ENCODE peak calls at places on chromosomes 16 and 17, in seven cellular contexts. R is lung; A is epithelial cell of prostate; Z is right lobe of liver; P is IMR-90; J is HepG2; K is CD8-positive, alpha-beta T cell. T is an unnamed sample.

GRCh38 chr16:1379863-1380174 is 28.1 kb downstream of the GNPTG start:
- DNase-seq in R (no peak), A (no peak), Z (no peak), P (no peak), J (peak; percentile 32), K (no peak), T (no peak)

GRCh38 chr16:53198933-53199332 is 144.1 kb downstream of the CHD9 start:
- DNase-seq in R (no peak), A (no peak), Z (no peak), P (no peak), J (no peak), K (no peak), T (no peak)

GRCh38 chr16:81697321-81697885 is 81.7 kb upstream of the PLCG2 start:
- DNase-seq in R (no peak), A (no peak), Z (peak; percentile 68), P (peak; percentile 54), J (peak; percentile 45), K (peak; percentile 45), T (peak; percentile 51)

GRCh38 chr17:21058098-21058893 is 15.5 kb upstream of the USP22 start:
- DNase-seq in R (no peak), A (no peak), Z (no peak), P (peak; percentile 45), J (no peak), K (no peak), T (no peak)

GRCh38 chr17:44758414-44759095 is at the start of gene ADAM11:
- DNase-seq in R (no peak), A (no peak), Z (no peak), P (no peak), J (no peak), K (no peak), T (no peak)

GRCh38 chr16:79055251-79055972 is 545.1 kb downstream of the MAF start:
- DNase-seq in R (no peak), A (no peak), Z (no peak), P (no peak), J (no peak), K (no peak), T (no peak)

GRCh38 chr17:64682261-64683181 is 20.4 kb upstream of the SMURF2 start:
- DNase-seq in R (no peak), A (no peak), Z (no peak), P (peak; percentile 95), J (no peak), K (no peak), T (no peak)

GRCh38 chr16:83967838-83968482 is at the start of gene NECAB2:
- DNase-seq in R (no peak), A (no peak), Z (no peak), P (peak; percentile 8), J (no peak), K (no peak), T (no peak)

GRCh38 chr16:2673066-2673999 is 9.0 kb upstream of the KCTD5 start:
- DNase-seq in R (peak; percentile 95), A (peak; percentile 66), Z (peak; percentile 98), P (peak; percentile 87), J (peak; percentile 86), K (peak; percentile 91), T (peak; percentile 94)

GRCh38 chr17:5020502-5021023 is 14.7 kb downstream of the SLC52A1 start:
- DNase-seq in R (no peak), A (no peak), Z (no peak), P (no peak), J (no peak), K (no peak), T (no peak)

GRCh38 chr17:2975469-2975958 is 87.9 kb downstream of the OR1D5 start:
- DNase-seq in R (no peak), A (no peak), Z (no peak), P (no peak), J (peak; percentile 87), K (no peak), T (no peak)

GRCh38 chr16:7218936-7219335 is 113.7 kb upstream of the RBFOX1 start:
- DNase-seq in R (no peak), A (no peak), Z (no peak), P (no peak), J (no peak), K (no peak), T (no peak)

GRCh38 chr17:53630115-53630514 is 192.6 kb upstream of the KIF2B start:
- DNase-seq in R (no peak), A (no peak), Z (no peak), P (no peak), J (no peak), K (no peak), T (no peak)

GRCh38 chr17:5898406-5898805 is 171.8 kb upstream of the WSCD1 start:
- DNase-seq in R (no peak), A (no peak), Z (no peak), P (no peak), J (no peak), K (no peak), T (no peak)

GRCh38 chr17:21689604-21690003 is 2.7 kb upstream of the KCNJ18 start:
- DNase-seq in R (peak; percentile 49), A (no peak), Z (no peak), P (peak; percentile 72), J (no peak), K (no peak), T (no peak)

GRCh38 chr16:2810651-2811050 is 6.4 kb upstream of the PRSS21 start:
- DNase-seq in R (no peak), A (no peak), Z (no peak), P (no peak), J (no peak), K (no peak), T (no peak)

GRCh38 chr17:46841561-46842379 is 9.6 kb upstream of the WNT9B start:
- DNase-seq in R (no peak), A (no peak), Z (no peak), P (no peak), J (no peak), K (no peak), T (no peak)

GRCh38 chr17:19800571-19800970 is 52.5 kb upstream of the ALDH3A1 start:
- DNase-seq in R (no peak), A (no peak), Z (no peak), P (no peak), J (no peak), K (no peak), T (no peak)

GRCh38 chr16:59067207-59067606 is 333.1 kb upstream of the GOT2 start:
- DNase-seq in R (no peak), A (no peak), Z (no peak), P (peak; percentile 13), J (no peak), K (no peak), T (peak; percentile 19)

GRCh38 chr16:11259288-11259621 is 3.3 kb upstream of the SOCS1 start:
- DNase-seq in R (no peak), A (no peak), Z (no peak), P (no peak), J (no peak), K (no peak), T (no peak)
- H3K27ac ChIP-seq in R (peak overlapping the region; percentile 8), A (no peak overlapping the region), Z (peak overlapping the region; percentile 89), P (no peak overlapping the region), J (peak overlapping the region; percentile 41), K (no peak overlapping the region), T (peak overlapping the region; percentile 54)

GRCh38 chr17:48054238-48055185 is 6.4 kb downstream of the NFE2L1 start:
- DNase-seq in R (peak; percentile 67), A (peak; percentile 79), Z (peak; percentile 74), P (peak; percentile 60), J (no peak), K (no peak), T (peak; percentile 52)
- H3K27ac ChIP-seq in R (peak overlapping the region; percentile 72), A (peak overlapping the region; percentile 96), Z (peak overlapping the region; percentile 96), P (peak overlapping the region; percentile 11), J (no peak overlapping the region), K (no peak overlapping the region), T (peak overlapping the region; percentile 69)

GRCh38 chr16:55179858-55180585 is 144.0 kb upstream of the IRX6 start:
- DNase-seq in R (peak; percentile 80), A (no peak), Z (no peak), P (no peak), J (no peak), K (no peak), T (no peak)
- H3K27ac ChIP-seq in R (no peak overlapping the region), A (no peak overlapping the region), Z (no peak overlapping the region), P (no peak overlapping the region), J (no peak overlapping the region), K (no peak overlapping the region), T (no peak overlapping the region)

GRCh38 chr16:27551046-27551445 is 1.1 kb downstream of the KATNIP start:
- DNase-seq in R (no peak), A (no peak), Z (no peak), P (no peak), J (no peak), K (no peak), T (no peak)
- H3K27ac ChIP-seq in R (no peak overlapping the region), A (no peak overlapping the region), Z (no peak overlapping the region), P (no peak overlapping the region), J (peak overlapping the region; percentile 64), K (no peak overlapping the region), T (no peak overlapping the region)

DNA sequence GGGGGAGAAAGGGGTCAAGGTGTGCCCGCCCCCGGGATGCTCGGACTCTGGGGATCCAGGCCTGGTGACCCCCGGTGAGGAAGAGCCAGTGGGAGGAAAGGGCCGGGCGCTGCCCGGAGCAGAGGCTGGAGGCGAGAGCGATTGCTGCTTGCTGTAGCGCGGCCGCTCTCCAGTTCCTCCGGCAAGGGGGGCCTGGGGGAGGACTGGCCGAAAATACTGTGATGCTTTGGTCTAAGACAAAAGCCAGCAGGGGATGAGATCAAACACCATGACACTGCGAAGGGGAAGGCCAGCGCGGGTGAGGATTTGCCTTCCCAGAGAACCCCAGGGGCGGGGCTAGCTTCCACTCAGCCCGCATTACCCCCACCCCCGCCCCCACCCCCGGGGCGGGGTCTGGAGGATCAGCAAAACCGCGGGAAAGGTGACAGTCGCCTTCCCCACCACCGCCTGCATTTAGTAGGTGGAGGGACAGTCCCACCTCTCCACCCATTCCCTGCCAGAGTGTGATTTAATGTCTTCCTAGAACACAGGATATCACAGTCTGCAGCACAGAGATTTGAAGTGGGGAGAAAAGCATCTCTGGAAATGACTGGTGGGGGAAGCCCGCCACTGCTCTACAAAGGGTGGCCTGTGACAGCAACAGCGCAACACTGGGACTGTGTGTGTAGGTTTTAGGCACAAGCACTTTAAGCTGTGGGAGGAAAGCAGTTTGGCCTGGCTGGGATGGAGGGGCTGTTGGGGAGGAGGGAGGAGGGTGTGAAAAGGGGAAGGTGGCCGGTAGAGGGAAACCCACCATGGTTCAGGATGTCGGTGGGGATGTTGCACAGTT is 25.7 kb downstream of the MRC2 start:
- DNase-seq in R (peak; percentile 74), A (no peak), Z (peak; percentile 78), P (peak; percentile 31), J (no peak), K (peak; percentile 25), T (no peak)
- H3K27ac ChIP-seq in R (peak overlapping the region; percentile 90), A (no peak overlapping the region), Z (peak overlapping the region; percentile 36), P (peak overlapping the region; percentile 60), J (no peak overlapping the region), K (no peak overlapping the region), T (peak overlapping the region; percentile 52)

GRCh38 chr17:48909796-48910195 is 1.6 kb downstream of the UBE2Z start:
- DNase-seq in R (no peak), A (no peak), Z (no peak), P (peak; percentile 27), J (no peak), K (no peak), T (no peak)
- H3K27ac ChIP-seq in R (no peak overlapping the region), A (peak overlapping the region; percentile 95), Z (no peak overlapping the region), P (no peak overlapping the region), J (no peak overlapping the region), K (no peak overlapping the region), T (peak overlapping the region; percentile 85)

GRCh38 chr17:48998557-48999440 is 1.6 kb downstream of the IGF2BP1 start:
- DNase-seq in R (no peak), A (no peak), Z (no peak), P (peak; percentile 59), J (peak; percentile 63), K (no peak), T (no peak)
- H3K27ac ChIP-seq in R (no peak overlapping the region), A (no peak overlapping the region), Z (no peak overlapping the region), P (peak overlapping the region; percentile 95), J (peak overlapping the region; percentile 95), K (no peak overlapping the region), T (no peak overlapping the region)